ENCODE peak calls at places on chromosome 9, in nine cellular contexts. One of them, this sample, is unnamed.

GRCh38 chr9:11340656-11341055 is 727.9 kb upstream of the PTPRD start:
- DNase-seq in A673: no peak
- DNase-seq in Peyer's patch: no peak
- DNase-seq in epithelial cell of proximal tubule: no peak
- DNase-seq in lower lobe of right lung: no peak
- DNase-seq in GM23248: no peak
- DNase-seq in ovary: no peak
- DNase-seq in HCT116: no peak
- DNase-seq in choroid plexus epithelial cell: no peak
- DNase-seq in this sample: no peak

GRCh38 chr9:127361561-127361960 is 35.4 kb upstream of the SLC2A8 start:
- DNase-seq in lower lobe of right lung: no peak
- DNase-seq in choroid plexus epithelial cell: no peak
- DNase-seq in GM23248: no peak
- DNase-seq in Peyer's patch: peak
- DNase-seq in HCT116: no peak
- DNase-seq in epithelial cell of proximal tubule: no peak
- DNase-seq in A673: no peak
- DNase-seq in ovary: no peak
- DNase-seq in this sample: no peak

GRCh38 chr9:93827545-93828330 is 127.4 kb downstream of the BARX1 start:
- DNase-seq in lower lobe of right lung: peak
- DNase-seq in A673: peak
- DNase-seq in HCT116: no peak
- DNase-seq in GM23248: peak
- DNase-seq in epithelial cell of proximal tubule: no peak
- DNase-seq in Peyer's patch: no peak
- DNase-seq in choroid plexus epithelial cell: peak
- DNase-seq in ovary: peak
- DNase-seq in this sample: no peak

GRCh38 chr9:86022687-86023266 is 76.6 kb downstream of the GOLM1 start:
- DNase-seq in epithelial cell of proximal tubule: no peak
- DNase-seq in HCT116: no peak
- DNase-seq in choroid plexus epithelial cell: no peak
- DNase-seq in GM23248: no peak
- DNase-seq in ovary: no peak
- DNase-seq in Peyer's patch: no peak
- DNase-seq in A673: no peak
- DNase-seq in lower lobe of right lung: no peak
- DNase-seq in this sample: no peak

GRCh38 chr9:80994892-80995291 is 694.5 kb downstream of the TLE1 start:
- DNase-seq in epithelial cell of proximal tubule: peak
- DNase-seq in Peyer's patch: no peak
- DNase-seq in A673: no peak
- DNase-seq in choroid plexus epithelial cell: peak
- DNase-seq in lower lobe of right lung: no peak
- DNase-seq in HCT116: no peak
- DNase-seq in GM23248: peak
- DNase-seq in ovary: no peak
- DNase-seq in this sample: peak

GRCh38 chr9:36316049-36316448 is 57.8 kb upstream of the GNE start:
- DNase-seq in ovary: no peak
- DNase-seq in HCT116: no peak
- DNase-seq in Peyer's patch: no peak
- DNase-seq in choroid plexus epithelial cell: no peak
- DNase-seq in GM23248: no peak
- DNase-seq in A673: no peak
- DNase-seq in lower lobe of right lung: no peak
- DNase-seq in epithelial cell of proximal tubule: no peak
- DNase-seq in this sample: no peak

GRCh38 chr9:129069128-129069824 is 11.6 kb upstream of the DOLPP1 start:
- DNase-seq in HCT116: no peak
- DNase-seq in GM23248: no peak
- DNase-seq in A673: no peak
- DNase-seq in ovary: no peak
- DNase-seq in choroid plexus epithelial cell: peak
- DNase-seq in Peyer's patch: peak
- DNase-seq in lower lobe of right lung: peak
- DNase-seq in epithelial cell of proximal tubule: no peak
- DNase-seq in this sample: no peak

GRCh38 chr9:20972684-20973083 is 58.8 kb downstream of the HACD4 start:
- DNase-seq in HCT116: no peak
- DNase-seq in choroid plexus epithelial cell: no peak
- DNase-seq in GM23248: no peak
- DNase-seq in epithelial cell of proximal tubule: no peak
- DNase-seq in A673: no peak
- DNase-seq in Peyer's patch: no peak
- DNase-seq in ovary: no peak
- DNase-seq in lower lobe of right lung: no peak
- DNase-seq in this sample: no peak

GRCh38 chr9:130873966-130874365 is 22.6 kb downstream of the QRFP start:
- DNase-seq in lower lobe of right lung: no peak
- DNase-seq in HCT116: no peak
- DNase-seq in Peyer's patch: no peak
- DNase-seq in A673: no peak
- DNase-seq in ovary: peak
- DNase-seq in choroid plexus epithelial cell: no peak
- DNase-seq in GM23248: no peak
- DNase-seq in epithelial cell of proximal tubule: no peak
- DNase-seq in this sample: no peak

GRCh38 chr9:129220771-129221170 is 42.7 kb upstream of the IER5L start:
- DNase-seq in choroid plexus epithelial cell: no peak
- DNase-seq in lower lobe of right lung: no peak
- DNase-seq in GM23248: no peak
- DNase-seq in ovary: no peak
- DNase-seq in epithelial cell of proximal tubule: no peak
- DNase-seq in Peyer's patch: no peak
- DNase-seq in A673: no peak
- DNase-seq in HCT116: no peak
- DNase-seq in this sample: no peak

GRCh38 chr9:128027166-128027539 is 40.0 kb downstream of the NAIF1 start:
- DNase-seq in A673: no peak
- DNase-seq in ovary: no peak
- DNase-seq in epithelial cell of proximal tubule: no peak
- DNase-seq in lower lobe of right lung: no peak
- DNase-seq in choroid plexus epithelial cell: peak
- DNase-seq in GM23248: peak
- DNase-seq in HCT116: no peak
- DNase-seq in Peyer's patch: peak
- DNase-seq in this sample: no peak

GRCh38 chr9:78280982-78281668 is 15.8 kb upstream of the PSAT1 start:
- DNase-seq in epithelial cell of proximal tubule: no peak
- DNase-seq in Peyer's patch: no peak
- DNase-seq in lower lobe of right lung: peak
- DNase-seq in choroid plexus epithelial cell: peak
- DNase-seq in ovary: peak
- DNase-seq in HCT116: no peak
- DNase-seq in A673: peak
- DNase-seq in GM23248: peak
- DNase-seq in this sample: no peak

GRCh38 chr9:113644321-113644720 is 180.8 kb downstream of the RGS3 start:
- DNase-seq in A673: no peak
- DNase-seq in choroid plexus epithelial cell: no peak
- DNase-seq in ovary: no peak
- DNase-seq in lower lobe of right lung: no peak
- DNase-seq in epithelial cell of proximal tubule: no peak
- DNase-seq in Peyer's patch: no peak
- DNase-seq in GM23248: no peak
- DNase-seq in HCT116: no peak
- DNase-seq in this sample: no peak

GRCh38 chr9:109705515-109705914 is 74.5 kb upstream of the PALM2AKAP2 start:
- DNase-seq in HCT116: peak
- DNase-seq in epithelial cell of proximal tubule: peak
- DNase-seq in GM23248: peak
- DNase-seq in ovary: no peak
- DNase-seq in Peyer's patch: no peak
- DNase-seq in A673: peak
- DNase-seq in choroid plexus epithelial cell: peak
- DNase-seq in lower lobe of right lung: no peak
- DNase-seq in this sample: no peak

GRCh38 chr9:128163523-128164331 is 3.7 kb downstream of the BBLN start:
- DNase-seq in HCT116: no peak
- DNase-seq in epithelial cell of proximal tubule: no peak
- DNase-seq in A673: no peak
- DNase-seq in Peyer's patch: no peak
- DNase-seq in lower lobe of right lung: no peak
- DNase-seq in ovary: no peak
- DNase-seq in choroid plexus epithelial cell: no peak
- DNase-seq in GM23248: no peak
- DNase-seq in this sample: no peak

GRCh38 chr9:120855827-120856636 is 13.3 kb upstream of the PSMD5 start:
- DNase-seq in Peyer's patch: no peak
- DNase-seq in HCT116: no peak
- DNase-seq in A673: no peak
- DNase-seq in choroid plexus epithelial cell: no peak
- DNase-seq in epithelial cell of proximal tubule: no peak
- DNase-seq in GM23248: no peak
- DNase-seq in ovary: no peak
- DNase-seq in lower lobe of right lung: no peak
- DNase-seq in this sample: no peak

GRCh38 chr9:826500-827280 is 14.8 kb upstream of the DMRT1 start:
- DNase-seq in Peyer's patch: peak
- DNase-seq in epithelial cell of proximal tubule: no peak
- DNase-seq in choroid plexus epithelial cell: no peak
- DNase-seq in lower lobe of right lung: no peak
- DNase-seq in GM23248: no peak
- DNase-seq in HCT116: no peak
- DNase-seq in A673: no peak
- DNase-seq in ovary: no peak
- DNase-seq in this sample: no peak
- H3K4me3 ChIP-seq in Peyer's patch: no peak
- H3K4me3 ChIP-seq in epithelial cell of proximal tubule: no peak
- H3K4me3 ChIP-seq in choroid plexus epithelial cell: no peak
- H3K4me3 ChIP-seq in lower lobe of right lung: no peak
- H3K4me3 ChIP-seq in GM23248: no peak
- H3K4me3 ChIP-seq in HCT116: no peak
- H3K4me3 ChIP-seq in A673: no peak
- H3K4me3 ChIP-seq in ovary: no peak
- H3K4me3 ChIP-seq in this sample: no peak

DNA sequence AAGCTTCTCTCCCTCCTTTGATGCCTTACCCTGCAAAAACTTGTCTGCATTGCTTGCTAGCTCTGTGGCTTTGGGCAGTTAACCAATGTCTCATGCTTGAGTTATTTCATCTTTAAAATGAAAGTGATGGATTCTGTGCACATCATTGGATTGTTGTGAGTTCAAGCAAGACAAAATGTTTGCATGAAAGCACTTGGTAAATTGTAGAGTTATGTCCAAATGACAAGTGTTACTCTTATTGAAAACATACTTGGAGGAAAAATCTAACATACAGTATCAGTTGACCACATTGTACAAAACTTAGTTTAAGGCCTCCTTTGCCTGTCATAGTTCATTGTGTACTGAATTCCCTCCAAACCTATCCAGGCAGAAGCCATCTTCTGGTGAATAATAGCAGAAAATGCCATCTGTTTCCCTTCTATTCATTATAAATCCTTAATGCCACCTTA is 30.0 kb downstream of the TGFBR1 start:
- DNase-seq in A673: no peak
- DNase-seq in choroid plexus epithelial cell: peak
- DNase-seq in lower lobe of right lung: no peak
- DNase-seq in Peyer's patch: no peak
- DNase-seq in GM23248: peak
- DNase-seq in epithelial cell of proximal tubule: peak
- DNase-seq in HCT116: no peak
- DNase-seq in ovary: no peak
- DNase-seq in this sample: peak
- H3K4me3 ChIP-seq in A673: no peak
- H3K4me3 ChIP-seq in choroid plexus epithelial cell: no peak
- H3K4me3 ChIP-seq in lower lobe of right lung: no peak
- H3K4me3 ChIP-seq in Peyer's patch: no peak
- H3K4me3 ChIP-seq in GM23248: no peak
- H3K4me3 ChIP-seq in epithelial cell of proximal tubule: no peak
- H3K4me3 ChIP-seq in HCT116: no peak
- H3K4me3 ChIP-seq in ovary: no peak
- H3K4me3 ChIP-seq in this sample: no peak

GRCh38 chr9:105066265-105066865 is 138.4 kb upstream of the ABCA1 start:
- DNase-seq in HCT116: no peak
- DNase-seq in epithelial cell of proximal tubule: no peak
- DNase-seq in lower lobe of right lung: no peak
- DNase-seq in choroid plexus epithelial cell: no peak
- DNase-seq in ovary: no peak
- DNase-seq in A673: no peak
- DNase-seq in GM23248: no peak
- DNase-seq in Peyer's patch: no peak
- DNase-seq in this sample: no peak

GRCh38 chr9:105063665-105064247 is 135.8 kb upstream of the ABCA1 start:
- DNase-seq in GM23248: peak
- DNase-seq in ovary: peak
- DNase-seq in Peyer's patch: no peak
- DNase-seq in HCT116: no peak
- DNase-seq in epithelial cell of proximal tubule: peak
- DNase-seq in lower lobe of right lung: no peak
- DNase-seq in A673: no peak
- DNase-seq in choroid plexus epithelial cell: peak
- DNase-seq in this sample: peak

GRCh38 chr9:105065119-105066088 is 137.4 kb upstream of the ABCA1 start:
- DNase-seq in ovary: no peak
- DNase-seq in lower lobe of right lung: no peak
- DNase-seq in choroid plexus epithelial cell: no peak
- DNase-seq in A673: no peak
- DNase-seq in epithelial cell of proximal tubule: no peak
- DNase-seq in GM23248: no peak
- DNase-seq in Peyer's patch: no peak
- DNase-seq in HCT116: no peak
- DNase-seq in this sample: no peak

GRCh38 chr9:105062222-105062850 is 134.4 kb upstream of the ABCA1 start:
- DNase-seq in A673: no peak
- DNase-seq in HCT116: no peak
- DNase-seq in choroid plexus epithelial cell: no peak
- DNase-seq in epithelial cell of proximal tubule: no peak
- DNase-seq in ovary: no peak
- DNase-seq in GM23248: no peak
- DNase-seq in Peyer's patch: no peak
- DNase-seq in lower lobe of right lung: no peak
- DNase-seq in this sample: no peak

GRCh38 chr9:105064248-105065118 is 136.5 kb upstream of the ABCA1 start:
- DNase-seq in lower lobe of right lung: peak
- DNase-seq in choroid plexus epithelial cell: peak
- DNase-seq in HCT116: no peak
- DNase-seq in ovary: peak
- DNase-seq in epithelial cell of proximal tubule: peak
- DNase-seq in GM23248: peak
- DNase-seq in A673: peak
- DNase-seq in Peyer's patch: peak
- DNase-seq in this sample: peak
- H3K4me3 ChIP-seq in lower lobe of right lung: peak
- H3K4me3 ChIP-seq in choroid plexus epithelial cell: no peak
- H3K4me3 ChIP-seq in HCT116: no peak
- H3K4me3 ChIP-seq in ovary: no peak
- H3K4me3 ChIP-seq in epithelial cell of proximal tubule: no peak
- H3K4me3 ChIP-seq in GM23248: peak
- H3K4me3 ChIP-seq in A673: no peak
- H3K4me3 ChIP-seq in Peyer's patch: no peak
- H3K4me3 ChIP-seq in this sample: no peak

DNA sequence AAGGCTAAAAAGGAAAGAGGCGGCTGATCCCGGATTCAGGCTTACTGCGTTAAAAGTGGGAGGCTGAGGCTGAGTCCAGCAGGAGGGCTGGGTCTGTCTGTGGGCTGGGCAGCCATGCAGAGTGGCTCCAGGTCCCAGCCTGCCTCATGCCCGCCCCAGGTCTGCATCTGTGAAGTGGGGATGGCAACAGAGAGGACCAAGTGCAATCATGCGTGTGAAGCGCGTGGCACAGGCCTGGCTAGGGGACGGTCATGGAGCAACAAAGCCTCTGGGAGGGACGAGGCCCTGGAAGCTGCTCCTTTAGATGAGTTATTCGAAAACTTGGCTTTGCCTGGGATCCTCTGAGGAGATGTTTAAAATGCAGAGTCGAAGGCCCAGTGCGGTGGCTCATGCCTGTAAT is 30.4 kb upstream of the BARHL1 start:
- DNase-seq in ovary: no peak
- DNase-seq in A673: no peak
- DNase-seq in Peyer's patch: no peak
- DNase-seq in choroid plexus epithelial cell: no peak
- DNase-seq in lower lobe of right lung: no peak
- DNase-seq in GM23248: no peak
- DNase-seq in epithelial cell of proximal tubule: no peak
- DNase-seq in HCT116: no peak
- DNase-seq in this sample: no peak
- H3K4me3 ChIP-seq in ovary: no peak
- H3K4me3 ChIP-seq in A673: no peak
- H3K4me3 ChIP-seq in Peyer's patch: no peak
- H3K4me3 ChIP-seq in choroid plexus epithelial cell: no peak
- H3K4me3 ChIP-seq in lower lobe of right lung: no peak
- H3K4me3 ChIP-seq in GM23248: no peak
- H3K4me3 ChIP-seq in epithelial cell of proximal tubule: no peak
- H3K4me3 ChIP-seq in HCT116: no peak
- H3K4me3 ChIP-seq in this sample: no peak

This sample was measured in kidney epithelial cell.